ENCODE peak calls at places on chromosomes 5 and 9, in eight cellular contexts. One of them, this sample, is unnamed. For H3K36me3, the result is how much of the 10 kb centered on the place peaks cover.

GRCh38 chr9:88177343-88177742 is 39.1 kb upstream of the SPATA31C2 start:
- DNase-seq in A673: no peak
- DNase-seq in tibial nerve: no peak
- DNase-seq in CD4-positive, alpha-beta memory T cell: no peak
- DNase-seq in SJCRH30: no peak
- DNase-seq in kidney: no peak
- DNase-seq in heart right ventricle: no peak
- DNase-seq in adrenal gland: no peak
- DNase-seq in this sample: no peak

GRCh38 chr5:179314606-179315355 is 30.5 kb downstream of the ADAMTS2 start:
- DNase-seq in A673: no peak
- DNase-seq in adrenal gland: no peak
- DNase-seq in heart right ventricle: peak
- DNase-seq in tibial nerve: no peak
- DNase-seq in CD4-positive, alpha-beta memory T cell: no peak
- DNase-seq in kidney: peak
- DNase-seq in SJCRH30: no peak
- DNase-seq in this sample: no peak

GRCh38 chr5:172364773-172365172 is 81.2 kb upstream of the UBTD2 start:
- DNase-seq in SJCRH30: peak
- DNase-seq in kidney: no peak
- DNase-seq in tibial nerve: peak
- DNase-seq in CD4-positive, alpha-beta memory T cell: no peak
- DNase-seq in A673: peak
- DNase-seq in adrenal gland: no peak
- DNase-seq in heart right ventricle: no peak
- DNase-seq in this sample: no peak

GRCh38 chr9:33329996-33330395 is 39.7 kb downstream of the NFX1 start:
- DNase-seq in heart right ventricle: no peak
- DNase-seq in tibial nerve: no peak
- DNase-seq in CD4-positive, alpha-beta memory T cell: no peak
- DNase-seq in A673: no peak
- DNase-seq in SJCRH30: no peak
- DNase-seq in kidney: no peak
- DNase-seq in adrenal gland: no peak
- DNase-seq in this sample: no peak

GRCh38 chr9:88291853-88292252 is 96.4 kb upstream of the SPIN1 start:
- DNase-seq in CD4-positive, alpha-beta memory T cell: no peak
- DNase-seq in tibial nerve: no peak
- DNase-seq in A673: no peak
- DNase-seq in SJCRH30: no peak
- DNase-seq in heart right ventricle: no peak
- DNase-seq in kidney: no peak
- DNase-seq in adrenal gland: no peak
- DNase-seq in this sample: no peak

GRCh38 chr9:133370680-133371079 is 5.2 kb downstream of the SURF4 start:
- DNase-seq in SJCRH30: no peak
- DNase-seq in kidney: no peak
- DNase-seq in heart right ventricle: no peak
- DNase-seq in CD4-positive, alpha-beta memory T cell: peak
- DNase-seq in adrenal gland: no peak
- DNase-seq in A673: no peak
- DNase-seq in tibial nerve: no peak
- DNase-seq in this sample: no peak

GRCh38 chr5:131296213-131296672 is 32.4 kb downstream of the CDC42SE2 start:
- DNase-seq in adrenal gland: no peak
- DNase-seq in tibial nerve: no peak
- DNase-seq in kidney: no peak
- DNase-seq in heart right ventricle: no peak
- DNase-seq in A673: no peak
- DNase-seq in SJCRH30: no peak
- DNase-seq in CD4-positive, alpha-beta memory T cell: peak
- DNase-seq in this sample: no peak

GRCh38 chr5:33300209-33300742 is 140.5 kb upstream of the TARS1 start:
- DNase-seq in heart right ventricle: no peak
- DNase-seq in A673: no peak
- DNase-seq in SJCRH30: no peak
- DNase-seq in adrenal gland: no peak
- DNase-seq in CD4-positive, alpha-beta memory T cell: no peak
- DNase-seq in tibial nerve: no peak
- DNase-seq in kidney: no peak
- DNase-seq in this sample: no peak

GRCh38 chr5:160439205-160439600 is 17.5 kb downstream of the PTTG1 start:
- DNase-seq in tibial nerve: peak
- DNase-seq in heart right ventricle: peak
- DNase-seq in A673: peak
- DNase-seq in adrenal gland: peak
- DNase-seq in CD4-positive, alpha-beta memory T cell: peak
- DNase-seq in SJCRH30: peak
- DNase-seq in kidney: peak
- DNase-seq in this sample: peak

GRCh38 chr5:169650701-169651331 is 13.7 kb downstream of the DOCK2 start:
- DNase-seq in A673: no peak
- DNase-seq in heart right ventricle: no peak
- DNase-seq in CD4-positive, alpha-beta memory T cell: peak
- DNase-seq in kidney: no peak
- DNase-seq in adrenal gland: no peak
- DNase-seq in tibial nerve: no peak
- DNase-seq in SJCRH30: no peak
- DNase-seq in this sample: no peak

GRCh38 chr5:9294793-9295465 is 250.9 kb downstream of the SEMA5A start:
- DNase-seq in SJCRH30: no peak
- DNase-seq in tibial nerve: no peak
- DNase-seq in adrenal gland: no peak
- DNase-seq in CD4-positive, alpha-beta memory T cell: no peak
- DNase-seq in kidney: no peak
- DNase-seq in heart right ventricle: no peak
- DNase-seq in A673: no peak
- DNase-seq in this sample: no peak

GRCh38 chr5:61256474-61256873 is 75.6 kb upstream of the ZSWIM6 start:
- DNase-seq in SJCRH30: no peak
- DNase-seq in CD4-positive, alpha-beta memory T cell: no peak
- DNase-seq in kidney: peak
- DNase-seq in A673: no peak
- DNase-seq in adrenal gland: peak
- DNase-seq in tibial nerve: no peak
- DNase-seq in heart right ventricle: peak
- DNase-seq in this sample: peak

GRCh38 chr5:14123974-14124482 is 19.1 kb upstream of the TRIO start:
- DNase-seq in tibial nerve: no peak
- DNase-seq in CD4-positive, alpha-beta memory T cell: no peak
- DNase-seq in A673: no peak
- DNase-seq in kidney: no peak
- DNase-seq in adrenal gland: no peak
- DNase-seq in SJCRH30: no peak
- DNase-seq in heart right ventricle: no peak
- DNase-seq in this sample: no peak

GRCh38 chr5:100772011-100772410 is 131.1 kb downstream of the ST8SIA4 start:
- DNase-seq in tibial nerve: no peak
- DNase-seq in SJCRH30: no peak
- DNase-seq in A673: no peak
- DNase-seq in CD4-positive, alpha-beta memory T cell: no peak
- DNase-seq in heart right ventricle: no peak
- DNase-seq in adrenal gland: no peak
- DNase-seq in kidney: no peak
- DNase-seq in this sample: peak

GRCh38 chr5:78287169-78287568 is 7.3 kb downstream of the AP3B1 start:
- DNase-seq in kidney: no peak
- DNase-seq in heart right ventricle: no peak
- DNase-seq in A673: no peak
- DNase-seq in adrenal gland: no peak
- DNase-seq in CD4-positive, alpha-beta memory T cell: no peak
- DNase-seq in SJCRH30: no peak
- DNase-seq in tibial nerve: no peak
- DNase-seq in this sample: no peak

GRCh38 chr5:141223112-141223783 is at the start of gene PCDHB14:
- DNase-seq in heart right ventricle: no peak
- DNase-seq in adrenal gland: no peak
- DNase-seq in kidney: no peak
- DNase-seq in tibial nerve: no peak
- DNase-seq in A673: peak
- DNase-seq in CD4-positive, alpha-beta memory T cell: no peak
- DNase-seq in SJCRH30: peak
- DNase-seq in this sample: no peak

GRCh38 chr5:52840286-52841050 is 52.8 kb downstream of the ITGA1 start:
- DNase-seq in A673: peak
- DNase-seq in heart right ventricle: no peak
- DNase-seq in tibial nerve: no peak
- DNase-seq in SJCRH30: peak
- DNase-seq in kidney: peak
- DNase-seq in CD4-positive, alpha-beta memory T cell: no peak
- DNase-seq in adrenal gland: peak
- DNase-seq in this sample: no peak

GRCh38 chr9:97075289-97075870 is 36.4 kb upstream of the CTSV start:
- DNase-seq in heart right ventricle: no peak
- DNase-seq in A673: no peak
- DNase-seq in SJCRH30: no peak
- DNase-seq in adrenal gland: no peak
- DNase-seq in kidney: no peak
- DNase-seq in tibial nerve: no peak
- DNase-seq in CD4-positive, alpha-beta memory T cell: no peak
- DNase-seq in this sample: no peak

GRCh38 chr5:57207681-57208080 is 33.8 kb downstream of the GPBP1 start:
- DNase-seq in kidney: no peak
- DNase-seq in A673: no peak
- DNase-seq in tibial nerve: no peak
- DNase-seq in heart right ventricle: peak
- DNase-seq in SJCRH30: no peak
- DNase-seq in CD4-positive, alpha-beta memory T cell: no peak
- DNase-seq in adrenal gland: no peak
- DNase-seq in this sample: peak

GRCh38 chr5:168328804-168329203 is 37.4 kb downstream of the WWC1 start:
- DNase-seq in adrenal gland: no peak
- DNase-seq in A673: peak
- DNase-seq in heart right ventricle: no peak
- DNase-seq in SJCRH30: no peak
- DNase-seq in kidney: no peak
- DNase-seq in CD4-positive, alpha-beta memory T cell: no peak
- DNase-seq in tibial nerve: no peak
- DNase-seq in this sample: peak

GRCh38 chr5:73987915-73988314 is 361.9 kb downstream of the ARHGEF28 start:
- DNase-seq in CD4-positive, alpha-beta memory T cell: no peak
- DNase-seq in adrenal gland: no peak
- DNase-seq in SJCRH30: no peak
- DNase-seq in tibial nerve: no peak
- DNase-seq in heart right ventricle: no peak
- DNase-seq in kidney: no peak
- DNase-seq in A673: no peak
- DNase-seq in this sample: no peak

DNA sequence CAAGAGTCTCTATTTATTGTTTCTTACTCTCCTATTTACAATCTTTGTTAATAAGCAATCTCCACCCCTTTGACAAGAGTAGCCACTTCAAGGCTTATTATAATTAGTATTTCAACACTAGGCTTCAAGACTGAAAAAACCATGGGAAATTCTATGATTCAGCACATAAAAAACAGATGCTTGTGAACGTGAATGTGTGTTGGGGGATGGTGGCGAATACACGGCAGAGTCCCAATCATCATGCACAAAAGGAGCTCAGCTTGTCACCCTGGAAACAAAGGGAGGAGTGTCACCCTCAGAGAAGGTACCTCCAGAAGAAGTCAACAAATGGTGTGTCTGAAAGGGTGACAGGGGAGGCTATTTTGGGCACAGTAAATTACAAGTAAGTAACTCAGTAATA is 157.2 kb upstream of the RETREG1 start:
- DNase-seq in adrenal gland: no peak
- DNase-seq in tibial nerve: no peak
- DNase-seq in heart right ventricle: no peak
- DNase-seq in A673: peak
- DNase-seq in kidney: no peak
- DNase-seq in CD4-positive, alpha-beta memory T cell: no peak
- DNase-seq in SJCRH30: no peak
- DNase-seq in this sample: no peak
- H3K36me3 ChIP-seq in adrenal gland: under half
- H3K36me3 ChIP-seq in tibial nerve: under half
- H3K36me3 ChIP-seq in heart right ventricle: under half
- H3K36me3 ChIP-seq in A673: half or more
- H3K36me3 ChIP-seq in kidney: under half
- H3K36me3 ChIP-seq in CD4-positive, alpha-beta memory T cell: under half
- H3K36me3 ChIP-seq in SJCRH30: under half
- H3K36me3 ChIP-seq in this sample: under half

GRCh38 chr9:135882011-135882410 is 25.3 kb downstream of the CAMSAP1 start:
- DNase-seq in heart right ventricle: no peak
- DNase-seq in CD4-positive, alpha-beta memory T cell: no peak
- DNase-seq in adrenal gland: no peak
- DNase-seq in kidney: no peak
- DNase-seq in tibial nerve: no peak
- DNase-seq in SJCRH30: no peak
- DNase-seq in A673: no peak
- DNase-seq in this sample: no peak
- H3K27ac ChIP-seq in heart right ventricle: no peak
- H3K27ac ChIP-seq in CD4-positive, alpha-beta memory T cell: no peak
- H3K27ac ChIP-seq in adrenal gland: no peak
- H3K27ac ChIP-seq in kidney: no peak
- H3K27ac ChIP-seq in tibial nerve: no peak
- H3K27ac ChIP-seq in SJCRH30: no peak
- H3K27ac ChIP-seq in A673: no peak
- H3K27ac ChIP-seq in this sample: no peak

GRCh38 chr5:132594170-132594569 is 37.4 kb downstream of the RAD50 start:
- DNase-seq in heart right ventricle: no peak
- DNase-seq in CD4-positive, alpha-beta memory T cell: no peak
- DNase-seq in A673: no peak
- DNase-seq in SJCRH30: no peak
- DNase-seq in tibial nerve: no peak
- DNase-seq in kidney: no peak
- DNase-seq in adrenal gland: no peak
- DNase-seq in this sample: no peak
- H3K36me3 ChIP-seq in heart right ventricle: under half
- H3K36me3 ChIP-seq in CD4-positive, alpha-beta memory T cell: under half
- H3K36me3 ChIP-seq in A673: under half
- H3K36me3 ChIP-seq in SJCRH30: under half
- H3K36me3 ChIP-seq in tibial nerve: under half
- H3K36me3 ChIP-seq in kidney: under half
- H3K36me3 ChIP-seq in adrenal gland: under half
- H3K36me3 ChIP-seq in this sample: under half

DNA sequence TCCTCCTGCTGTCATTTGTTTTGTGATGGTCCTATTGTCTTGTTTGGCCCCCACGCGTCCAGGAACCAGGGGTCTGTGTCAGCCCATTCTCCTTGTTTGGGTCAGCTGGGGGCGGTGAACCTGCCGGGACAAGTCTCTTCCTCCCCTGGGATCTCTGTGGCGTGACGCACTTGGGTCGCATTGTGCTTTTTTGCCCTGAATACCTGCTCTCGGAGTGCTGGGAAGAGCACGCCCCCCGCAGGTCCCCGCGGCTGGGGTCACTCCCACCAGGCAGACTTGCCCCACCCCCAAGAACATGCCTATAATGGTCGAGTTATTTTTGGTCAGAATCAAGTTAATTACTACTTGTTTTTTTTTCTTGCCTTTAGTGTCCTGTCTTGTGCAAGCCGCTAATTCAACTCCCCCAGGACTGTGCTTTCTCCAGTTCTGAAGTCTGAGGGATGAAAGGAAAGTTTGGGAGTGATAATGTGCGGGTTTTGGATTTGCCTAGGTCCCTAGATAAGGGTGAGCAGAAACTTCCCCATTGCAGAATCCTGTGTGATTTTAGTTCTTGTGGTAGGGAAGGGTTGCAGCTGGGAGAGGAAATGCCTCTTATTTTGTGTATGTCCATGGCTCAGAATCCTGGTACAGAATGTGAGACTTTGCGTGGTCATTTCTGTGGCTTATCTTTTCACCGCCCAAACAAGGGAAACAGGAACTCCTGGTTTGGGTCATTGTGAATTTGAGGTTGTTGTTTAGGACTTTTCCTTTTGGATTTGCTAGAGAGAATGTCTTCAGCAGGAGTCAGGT is 791 bp downstream of the ACER2 start:
- DNase-seq in SJCRH30: no peak
- DNase-seq in kidney: peak
- DNase-seq in tibial nerve: no peak
- DNase-seq in adrenal gland: peak
- DNase-seq in A673: peak
- DNase-seq in CD4-positive, alpha-beta memory T cell: peak
- DNase-seq in heart right ventricle: peak
- DNase-seq in this sample: peak
- H3K27ac ChIP-seq in SJCRH30: no peak
- H3K27ac ChIP-seq in kidney: peak
- H3K27ac ChIP-seq in tibial nerve: peak
- H3K27ac ChIP-seq in adrenal gland: peak
- H3K27ac ChIP-seq in A673: no peak
- H3K27ac ChIP-seq in CD4-positive, alpha-beta memory T cell: peak
- H3K27ac ChIP-seq in heart right ventricle: peak
- H3K27ac ChIP-seq in this sample: peak

This sample was measured in thyroid gland.